ENCODE peak calls at places on chromosomes 1 and 21, in four cellular contexts. G is breast epithelium, Q is lower leg skin, N is tibial nerve. E is an unnamed sample.

GRCh38 chr1:163807331-163807730 is 485.6 kb downstream of the NUF2 start:
- DNase-seq in Q (no peak), N (no peak), G (no peak), E (no peak)

GRCh38 chr1:6012529-6013318 is 20.5 kb upstream of the NPHP4 start:
- DNase-seq in N (no peak), G (no peak), Q (no peak), E (no peak)

GRCh38 chr1:9279172-9279840 is 13.4 kb upstream of the SPSB1 start:
- DNase-seq in N (no peak), Q (no peak), G (no peak), E (no peak)

GRCh38 chr1:203906932-203907331 is 45.5 kb downstream of the SNRPE start:
- DNase-seq in G (no peak), N (no peak), Q (no peak), E (peak; percentile 94)

GRCh38 chr1:203075249-203076030 is 10.4 kb downstream of the MYOG start:
- DNase-seq in Q (no peak), G (no peak), N (no peak), E (no peak)

GRCh38 chr1:55712148-55712547 is 497.0 kb upstream of the USP24 start:
- DNase-seq in Q (no peak), G (no peak), N (no peak), E (no peak)

GRCh38 chr1:67957026-67957425 is 93.4 kb downstream of the DIRAS3 start:
- DNase-seq in Q (peak; percentile 18), G (no peak), N (no peak), E (no peak)

GRCh38 chr1:64392109-64392508 is 77.8 kb upstream of the CACHD1 start:
- DNase-seq in N (no peak), G (no peak), Q (no peak), E (peak; percentile 55)

GRCh38 chr1:40708750-40709099 is 17.2 kb downstream of the NFYC start:
- DNase-seq in N (no peak), Q (no peak), G (no peak), E (peak; percentile 87)

GRCh38 chr1:237043846-237044636 is 2.1 kb downstream of the RYR2 start:
- DNase-seq in N (no peak), G (no peak), Q (no peak), E (no peak)

GRCh38 chr1:15847893-15848142 is 311 bp downstream of the SPEN start:
- DNase-seq in N (no peak), G (no peak), Q (peak; percentile 34), E (no peak)

GRCh38 chr1:182888736-182889531 is 49.8 kb downstream of the DHX9 start:
- DNase-seq in N (no peak), G (no peak), Q (no peak), E (no peak)

GRCh38 chr1:38140025-38140487 is 93.5 kb upstream of the POU3F1 start:
- DNase-seq in N (no peak), Q (no peak), G (no peak), E (no peak)
- H3K4me3 ChIP-seq in N (no peak overlapping the region), Q (no peak overlapping the region), G (no peak overlapping the region), E (no peak overlapping the region)

DNA sequence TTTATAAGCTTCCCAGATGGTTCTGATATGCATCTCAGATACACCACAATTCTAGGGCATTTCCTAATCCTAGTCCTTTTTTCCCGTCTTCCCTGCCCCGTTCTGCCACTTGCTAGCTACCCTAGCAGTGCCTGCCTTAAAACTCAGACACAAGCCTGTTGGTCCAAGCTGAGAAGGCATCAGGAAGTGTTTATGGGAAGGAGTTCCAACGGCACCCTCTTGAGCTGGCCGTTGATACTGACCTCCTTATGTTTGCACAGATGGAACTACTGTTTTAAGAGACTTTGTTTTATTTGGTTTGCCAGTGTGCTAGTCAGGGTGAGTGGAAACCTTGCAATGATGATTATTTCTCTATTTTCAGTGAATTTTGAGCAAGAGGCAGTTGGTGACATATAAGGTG is 67.2 kb downstream of the UCK2 start:
- DNase-seq in G (no peak), N (no peak), Q (no peak), E (no peak)
- TF ChIP-seq CTCF in G (no peak), N (no peak), Q (no peak), E (no peak)

DNA sequence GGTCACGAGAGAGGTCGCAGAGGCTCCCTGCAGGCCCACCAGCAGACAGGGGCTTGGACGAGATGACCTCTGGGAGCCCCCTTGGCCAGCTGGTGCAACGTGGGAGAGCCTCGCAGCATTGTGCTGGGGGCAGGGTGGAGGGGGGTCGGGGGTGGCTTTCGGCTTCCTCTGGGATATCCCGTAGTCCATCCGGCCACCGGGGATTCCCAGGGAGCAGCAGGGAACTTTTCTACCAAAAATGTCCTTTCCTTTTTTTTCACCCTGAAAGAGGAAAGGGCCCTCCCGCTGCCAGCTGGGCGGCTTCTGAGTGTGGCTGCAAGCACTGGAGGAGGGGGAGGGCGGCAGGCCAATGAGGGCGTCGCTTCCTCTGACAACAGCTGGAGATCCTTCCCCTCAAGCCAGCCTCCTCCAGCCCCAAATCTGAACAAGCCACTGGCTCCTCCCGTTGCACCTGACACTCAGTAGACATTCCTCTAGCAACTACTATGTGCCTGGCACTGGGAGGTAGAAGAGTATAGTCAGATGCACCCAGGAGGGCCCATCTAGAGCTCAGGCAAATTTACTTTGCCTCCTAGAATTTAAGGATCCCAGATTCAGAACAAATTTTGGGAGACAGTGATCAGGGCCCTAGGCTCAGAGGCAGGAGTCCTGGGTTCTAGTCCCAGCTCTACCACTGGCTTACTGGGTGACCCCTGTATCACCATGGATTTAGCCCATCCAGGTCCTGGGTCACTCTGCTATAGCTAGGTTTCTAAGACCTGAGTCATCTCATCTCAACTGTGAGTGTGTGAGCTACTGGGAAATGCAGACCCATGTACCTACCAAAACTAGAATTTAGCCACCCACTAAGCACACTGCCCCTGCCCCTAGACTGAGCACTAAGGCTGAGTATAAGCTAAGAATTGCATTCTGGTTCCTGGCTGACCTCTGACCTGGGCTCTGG is 2.7 kb downstream of the MOB3C start:
- DNase-seq in Q (peak; percentile 92), G (peak; percentile 75), N (peak; percentile 87), E (peak; percentile 65)
- H3K4me3 ChIP-seq in Q (no peak overlapping the region), G (peak overlapping the region; percentile 22), N (no peak overlapping the region), E (no peak overlapping the region)

DNA sequence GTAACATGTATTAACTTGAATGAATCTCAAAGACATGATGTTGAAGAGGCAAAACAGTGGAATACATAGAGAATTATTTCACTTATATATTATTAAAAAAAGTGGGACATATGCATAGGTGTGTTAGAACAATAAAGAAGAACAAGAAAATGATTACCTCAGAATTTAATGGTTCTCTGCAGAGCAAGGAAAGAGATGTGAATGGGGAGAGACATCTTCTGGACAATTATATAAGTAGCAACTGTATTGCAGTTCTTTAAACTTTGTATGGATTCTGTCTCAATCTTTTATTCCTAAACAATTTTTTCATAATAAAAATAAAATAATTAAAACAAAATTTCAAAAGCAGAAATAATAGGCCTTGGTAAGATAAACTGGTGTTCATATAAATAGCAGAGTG is 674.9 kb upstream of the ADGRL4 start:
- DNase-seq in G (no peak), N (no peak), Q (no peak), E (no peak)
- TF ChIP-seq CTCF in G (no peak), N (no peak), Q (no peak), E (no peak)

GRCh38 chr21:34890724-34891609 is 158.1 kb downstream of the RUNX1 start:
- DNase-seq in N (no peak), Q (no peak), G (no peak), E (peak; percentile 17)
- H3K4me3 ChIP-seq in N (peak overlapping the region; percentile 89), Q (peak overlapping the region; percentile 6), G (peak overlapping the region; percentile 80), E (peak overlapping the region; percentile 73)

DNA sequence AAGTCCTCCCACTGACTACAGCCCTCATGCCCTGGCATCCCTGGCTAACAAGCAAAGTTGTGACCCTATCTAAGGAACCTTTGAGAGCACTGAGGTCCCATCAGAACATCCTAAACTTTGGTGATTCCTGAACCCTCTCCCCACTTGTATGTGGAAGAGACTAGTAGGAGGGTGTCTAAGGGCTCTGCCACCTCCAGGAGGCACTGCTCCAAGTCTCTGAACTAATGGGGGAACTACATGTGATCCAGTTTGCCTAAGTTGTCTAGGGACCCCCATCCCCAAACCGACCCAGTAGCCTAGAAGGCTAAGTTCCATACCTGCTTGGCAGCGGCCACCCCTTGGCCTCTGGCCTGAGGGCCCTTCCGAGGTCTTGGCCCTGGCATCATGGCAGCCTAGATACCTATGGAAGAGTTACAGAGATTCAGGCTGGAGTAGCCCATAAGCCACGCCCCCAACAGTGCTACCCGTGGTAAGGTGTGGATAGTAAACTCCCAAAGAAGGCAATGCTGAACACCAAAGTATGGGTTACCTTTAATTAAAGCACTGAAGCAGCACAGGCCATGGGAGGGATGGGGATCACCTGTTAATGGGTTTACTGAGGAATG is 1.7 kb downstream of the CC2D1B start:
- DNase-seq in N (no peak), Q (no peak), G (no peak), E (no peak)
- TF ChIP-seq CTCF in N (no peak), Q (no peak), G (no peak), E (no peak)

E was measured in bronchial epithelial cell.